ENCODE peak calls at places on chromosomes 5 and 9, in nine cellular contexts. N is epithelial cell of esophagus, B is upper lobe of left lung, X is activated B cell treated with CpG ODN at 0.5 μM for 24 hours, K is fibroblast of mammary gland, S is brain microvascular endothelial cell, Y is cardiac muscle cell, F is omental fat pad, A is cardiac fibroblast. G is an unnamed sample.

GRCh38 chr9:129929467-129930125 is 94.3 kb downstream of the USP20 start:
- DNase-seq in N (peak), B (no peak), X (no peak), K (no peak), S (no peak), Y (no peak), F (no peak), A (no peak), G (no peak)

GRCh38 chr5:93894471-93895354 is 153.3 kb upstream of the POU5F2 start:
- DNase-seq in N (peak), B (no peak), X (no peak), K (peak), S (peak), Y (no peak), F (no peak), A (peak), G (no peak)

GRCh38 chr5:140965905-140966292 is 377 bp upstream of the PCDHAC2 start:
- DNase-seq in N (no peak), B (no peak), X (no peak), K (no peak), S (no peak), Y (no peak), F (no peak), A (no peak), G (no peak)

GRCh38 chr9:21590058-21590996 is 108.2 kb upstream of the IFNE start:
- DNase-seq in N (peak), B (no peak), X (no peak), K (peak), S (no peak), Y (no peak), F (no peak), A (no peak), G (no peak)

GRCh38 chr9:15349892-15350761 is 43.1 kb upstream of the TTC39B start:
- DNase-seq in N (peak), B (no peak), X (no peak), K (peak), S (peak), Y (no peak), F (no peak), A (peak), G (no peak)

GRCh38 chr5:159309689-159310433 is 20.4 kb downstream of the IL12B start:
- DNase-seq in N (no peak), B (no peak), X (no peak), K (no peak), S (no peak), Y (no peak), F (no peak), A (no peak), G (no peak)

GRCh38 chr5:71731015-71731414 is 11.9 kb downstream of the CARTPT start:
- DNase-seq in N (no peak), B (no peak), X (no peak), K (no peak), S (no peak), Y (no peak), F (no peak), A (no peak), G (no peak)

GRCh38 chr5:115100556-115100955 is 69.2 kb downstream of the TRIM36 start:
- DNase-seq in N (peak), B (no peak), X (no peak), K (peak), S (peak), Y (no peak), F (no peak), A (peak), G (no peak)

GRCh38 chr5:54867310-54867944 is 118.0 kb downstream of the ESM1 start:
- DNase-seq in N (peak), B (no peak), X (no peak), K (peak), S (no peak), Y (peak), F (no peak), A (peak), G (no peak)

GRCh38 chr5:97266576-97266975 is 83.5 kb upstream of the RIOK2 start:
- DNase-seq in N (no peak), B (no peak), X (no peak), K (peak), S (no peak), Y (no peak), F (no peak), A (peak), G (no peak)

GRCh38 chr9:94818196-94818541 is 91.7 kb downstream of the AOPEP start:
- DNase-seq in N (peak), B (no peak), X (no peak), K (no peak), S (no peak), Y (no peak), F (no peak), A (no peak), G (no peak)

GRCh38 chr5:10306114-10306513 is 1.6 kb downstream of the CMBL start:
- DNase-seq in N (no peak), B (no peak), X (no peak), K (no peak), S (no peak), Y (no peak), F (no peak), A (no peak), G (no peak)

GRCh38 chr5:114361724-114362196 is at the start of gene KCNN2:
- DNase-seq in N (peak), B (peak), X (no peak), K (peak), S (peak), Y (peak), F (no peak), A (peak), G (peak)

GRCh38 chr9:131837316-131837715 is 97.4 kb upstream of the RAPGEF1 start:
- DNase-seq in N (peak), B (no peak), X (no peak), K (no peak), S (no peak), Y (peak), F (no peak), A (peak), G (no peak)

GRCh38 chr9:7656648-7657047 is 142.9 kb downstream of the DMAC1 start:
- DNase-seq in N (peak), B (no peak), X (no peak), K (peak), S (no peak), Y (no peak), F (no peak), A (peak), G (no peak)

GRCh38 chr5:147522435-147522834 is 12.6 kb upstream of the DPYSL3 start:
- DNase-seq in N (peak), B (no peak), X (no peak), K (peak), S (no peak), Y (no peak), F (no peak), A (no peak), G (no peak)

GRCh38 chr5:77892061-77893010 is 116.2 kb upstream of the TBCA start:
- DNase-seq in N (no peak), B (no peak), X (no peak), K (no peak), S (no peak), Y (peak), F (no peak), A (no peak), G (no peak)

GRCh38 chr5:135106610-135107009 is 72.6 kb upstream of the PITX1 start:
- DNase-seq in N (peak), B (no peak), X (no peak), K (no peak), S (no peak), Y (no peak), F (no peak), A (no peak), G (no peak)

GRCh38 chr5:179355976-179356968 is 11.0 kb upstream of the ADAMTS2 start:
- DNase-seq in N (no peak), B (no peak), X (no peak), K (peak), S (no peak), Y (no peak), F (no peak), A (peak), G (no peak)

GRCh38 chr5:14032944-14033343 is 88.5 kb upstream of the DNAH5 start:
- DNase-seq in N (peak), B (no peak), X (no peak), K (peak), S (peak), Y (no peak), F (no peak), A (peak), G (no peak)

GRCh38 chr9:77018058-77019009 is 1.1 kb upstream of the FOXB2 start:
- DNase-seq in N (no peak), B (peak), X (no peak), K (no peak), S (no peak), Y (peak), F (no peak), A (no peak), G (no peak)

GRCh38 chr9:86801246-86801645 is 146.1 kb downstream of the GAS1 start:
- DNase-seq in N (no peak), B (no peak), X (no peak), K (peak), S (no peak), Y (no peak), F (no peak), A (peak), G (no peak)

GRCh38 chr5:103473725-103474124 is 88.9 kb downstream of the NUDT12 start:
- DNase-seq in N (no peak), B (no peak), X (no peak), K (peak), S (no peak), Y (no peak), F (no peak), A (peak), G (no peak)

GRCh38 chr9:108534741-108535140 is 321.0 kb downstream of the ACTL7B start:
- DNase-seq in N (peak), B (no peak), X (no peak), K (peak), S (peak), Y (no peak), F (no peak), A (peak), G (no peak)

GRCh38 chr9:129023036-129023907 is 4.9 kb downstream of the SH3GLB2 start:
- DNase-seq in N (no peak), B (no peak), X (no peak), K (peak), S (peak), Y (no peak), F (no peak), A (peak), G (no peak)

GRCh38 chr9:109974918-109975276 is 194.9 kb downstream of the PALM2AKAP2 start:
- DNase-seq in N (no peak), B (no peak), X (no peak), K (no peak), S (no peak), Y (no peak), F (no peak), A (no peak), G (no peak)

GRCh38 chr5:68418680-68419079 is 203.1 kb downstream of the PIK3R1 start:
- DNase-seq in N (no peak), B (no peak), X (no peak), K (no peak), S (no peak), Y (no peak), F (no peak), A (no peak), G (no peak)

GRCh38 chr5:147223951-147224791 is 10.7 kb upstream of the STK32A start:
- DNase-seq in N (peak), B (no peak), X (no peak), K (peak), S (peak), Y (peak), F (no peak), A (peak), G (no peak)

GRCh38 chr5:180670586-180671359 is 21.4 kb upstream of the FLT4 start:
- DNase-seq in N (peak), B (no peak), X (no peak), K (peak), S (peak), Y (peak), F (no peak), A (peak), G (no peak)

GRCh38 chr5:171899792-171900191 is 106.6 kb downstream of the FBXW11 start:
- DNase-seq in N (no peak), B (no peak), X (no peak), K (no peak), S (no peak), Y (peak), F (no peak), A (no peak), G (no peak)

GRCh38 chr5:125695994-125696679 is 727.1 kb upstream of the GRAMD2B start:
- DNase-seq in N (no peak), B (no peak), X (no peak), K (peak), S (no peak), Y (no peak), F (no peak), A (peak), G (no peak)

GRCh38 chr5:158769702-158770101 is 330.0 kb downstream of the EBF1 start:
- DNase-seq in N (no peak), B (no peak), X (no peak), K (peak), S (no peak), Y (no peak), F (no peak), A (peak), G (no peak)

GRCh38 chr5:101838329-101838964 is 457.6 kb downstream of the SLCO4C1 start:
- DNase-seq in N (no peak), B (no peak), X (no peak), K (no peak), S (no peak), Y (no peak), F (no peak), A (peak), G (no peak)

GRCh38 chr5:119355244-119355635 is 579 bp upstream of the TNFAIP8 start:
- DNase-seq in N (peak), B (no peak), X (no peak), K (no peak), S (no peak), Y (no peak), F (no peak), A (no peak), G (no peak)

DNA sequence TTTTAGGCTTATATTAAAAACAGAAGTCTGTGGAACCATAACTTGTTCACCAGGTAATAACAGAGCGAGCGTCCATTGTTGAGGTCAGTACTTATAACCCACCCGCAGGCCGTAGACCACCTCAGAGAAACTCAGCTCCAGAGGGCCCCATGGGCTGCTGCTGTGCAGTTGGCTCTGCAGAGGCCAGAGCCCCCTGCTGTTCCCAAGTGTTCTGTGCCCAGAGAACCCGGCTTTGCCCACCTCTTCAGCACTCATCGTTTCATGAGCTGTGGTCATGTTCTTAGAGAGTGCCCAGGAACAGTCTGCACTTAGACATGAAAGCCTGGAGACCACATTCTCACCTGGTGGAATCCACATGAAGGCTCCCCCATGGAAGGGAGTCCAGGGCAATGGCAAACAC is 50.4 kb upstream of the SLC2A8 start:
- DNase-seq in N (no peak), B (no peak), X (no peak), K (no peak), S (no peak), Y (peak), F (no peak), A (no peak), G (no peak)
- TF ChIP-seq CTCF in N (no peak), B (no peak), X (no peak), K (peak), S (peak), Y (peak), F (no peak), A (peak), G (no peak)

GRCh38 chr5:138933522-138934290 is 58.6 kb upstream of the LRRTM2 start:
- DNase-seq in N (no peak), B (peak), X (no peak), K (no peak), S (no peak), Y (no peak), F (no peak), A (no peak), G (no peak)

GRCh38 chr5:138930371-138931097 is 55.4 kb upstream of the LRRTM2 start:
- DNase-seq in N (no peak), B (no peak), X (no peak), K (no peak), S (no peak), Y (no peak), F (no peak), A (no peak), G (no peak)

GRCh38 chr5:138929571-138929955 is 54.4 kb upstream of the LRRTM2 start:
- DNase-seq in N (no peak), B (no peak), X (no peak), K (no peak), S (no peak), Y (no peak), F (no peak), A (no peak), G (no peak)

GRCh38 chr5:138934971-138935370 is 59.8 kb upstream of the LRRTM2 start:
- DNase-seq in N (no peak), B (no peak), X (no peak), K (no peak), S (no peak), Y (no peak), F (no peak), A (no peak), G (no peak)

DNA sequence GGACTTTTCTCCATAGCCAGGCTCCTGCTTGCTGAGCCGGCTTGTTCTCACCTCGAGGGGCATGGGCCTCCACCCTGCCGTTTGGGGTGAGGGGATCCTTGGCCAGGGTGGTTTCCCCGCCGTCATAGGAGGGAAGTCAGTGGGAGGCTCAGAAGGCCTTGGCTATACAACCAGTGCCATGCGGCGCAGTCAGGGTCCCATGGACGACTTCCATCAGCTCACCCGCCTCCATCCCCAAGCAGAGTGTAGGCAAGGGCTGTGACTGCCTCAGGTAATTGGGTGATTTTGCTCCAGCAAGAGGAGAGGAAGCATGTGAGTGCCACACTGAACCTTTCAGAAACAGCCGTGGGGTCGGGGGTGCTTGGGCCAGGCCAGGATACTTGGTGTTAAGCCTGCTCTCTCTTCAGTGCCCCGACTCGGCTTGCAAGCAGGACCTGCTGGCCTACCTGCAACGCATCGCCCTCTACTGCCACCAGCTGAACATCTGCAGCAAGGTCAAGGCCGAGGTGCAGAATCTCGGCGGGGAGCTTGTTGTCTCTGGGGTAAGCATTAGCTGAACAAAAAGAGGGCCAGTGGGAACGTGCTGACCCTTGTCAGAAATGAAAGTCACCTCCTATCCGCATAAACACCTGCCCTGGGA is 57.2 kb upstream of the LRRTM2 start:
- DNase-seq in N (peak), B (peak), X (no peak), K (no peak), S (no peak), Y (no peak), F (no peak), A (no peak), G (no peak)
- TF ChIP-seq CTCF in N (peak), B (no peak), X (no peak), K (no peak), S (peak), Y (no peak), F (no peak), A (no peak), G (no peak)

DNA sequence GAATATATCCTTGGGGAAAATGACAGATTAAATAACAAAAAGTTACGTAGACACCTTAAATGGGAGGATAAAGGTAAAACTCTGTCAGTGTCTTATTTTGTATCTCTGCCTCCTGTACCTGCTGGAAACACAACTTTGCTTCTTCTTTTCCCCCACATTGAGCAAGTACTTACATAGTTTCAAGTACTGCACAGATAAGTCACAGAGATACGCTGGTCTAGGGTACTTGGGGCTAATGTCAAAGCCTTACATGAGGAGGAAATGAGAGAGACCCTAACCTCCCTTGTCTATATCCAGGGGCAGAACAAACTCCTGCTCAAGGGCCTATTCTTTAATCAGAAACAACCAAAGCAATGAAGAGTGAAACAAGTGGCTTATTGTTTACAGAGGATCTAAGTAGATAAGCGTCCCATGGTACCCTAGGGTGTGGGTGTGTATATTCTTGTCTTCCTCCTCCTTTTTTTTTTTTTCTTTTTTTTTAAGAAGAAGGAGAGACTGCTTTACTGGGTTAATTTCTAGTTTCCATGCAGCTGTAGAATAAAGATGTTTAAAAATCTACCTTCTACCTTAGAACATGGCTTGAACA is 43.1 kb downstream of the ELL2 start:
- DNase-seq in N (no peak), B (no peak), X (no peak), K (no peak), S (no peak), Y (no peak), F (no peak), A (no peak), G (no peak)
- TF ChIP-seq CTCF in N (no peak), B (no peak), X (no peak), K (no peak), S (no peak), Y (no peak), F (no peak), A (no peak), G (no peak)

DNA sequence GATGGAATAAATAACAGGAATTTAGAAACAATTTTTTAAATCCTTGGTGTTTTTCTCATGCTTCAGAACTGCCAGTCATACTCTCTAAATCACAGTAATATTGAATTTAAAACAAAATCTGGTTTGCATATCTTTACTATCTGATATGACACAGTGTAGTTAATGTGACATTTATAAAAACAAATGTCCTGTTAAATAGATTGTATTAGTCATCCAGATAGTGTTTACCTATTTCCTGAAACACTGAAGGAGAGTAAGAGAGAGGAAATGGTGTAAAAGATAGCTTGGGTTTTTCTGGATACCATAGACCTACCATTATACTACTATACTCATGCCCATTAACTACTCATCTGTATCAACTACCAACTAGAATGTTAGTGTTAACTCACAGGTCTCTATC is 292.3 kb downstream of the MAN2A1 start:
- DNase-seq in N (no peak), B (no peak), X (no peak), K (no peak), S (no peak), Y (no peak), F (no peak), A (no peak), G (no peak)
- TF ChIP-seq CTCF in N (no peak), B (no peak), X (no peak), K (no peak), S (no peak), Y (no peak), F (no peak), A (no peak), G (no peak)

DNA sequence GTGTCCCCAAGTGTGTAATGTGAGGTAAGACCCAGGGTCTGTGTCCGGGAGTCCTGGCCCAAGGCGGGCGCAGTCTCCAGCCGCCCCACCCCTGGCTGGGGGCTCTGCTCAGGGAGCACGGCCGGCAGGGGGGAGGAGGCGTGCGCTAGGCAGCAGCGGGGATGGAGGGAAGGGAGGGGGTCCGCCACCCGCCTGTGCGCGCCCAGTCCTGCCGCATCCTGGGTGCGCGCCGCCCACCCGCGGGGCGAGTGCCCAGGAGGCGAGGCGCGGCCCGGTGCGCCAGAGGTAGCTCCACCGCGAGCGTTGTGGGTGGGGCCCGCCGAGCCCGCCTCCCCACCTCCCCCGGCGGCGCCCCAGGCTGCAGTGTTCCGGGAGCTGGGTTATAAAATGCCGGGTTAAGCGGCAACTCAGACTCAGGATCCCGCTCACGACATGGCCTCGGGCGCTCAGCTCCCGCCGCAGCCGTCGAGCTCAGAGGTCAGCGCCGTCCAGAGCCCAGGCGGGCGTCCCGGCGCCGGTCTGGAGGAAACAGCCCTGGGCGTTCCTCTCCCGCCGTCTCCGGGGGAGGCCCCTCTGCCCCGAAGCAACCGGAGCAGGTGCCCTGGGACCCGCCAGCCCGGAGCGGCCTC is at the start of gene CCNI2:
- DNase-seq in N (peak), B (peak), X (peak), K (no peak), S (no peak), Y (peak), F (no peak), A (no peak), G (no peak)
- TF ChIP-seq CTCF in N (no peak), B (peak), X (no peak), K (no peak), S (no peak), Y (no peak), F (no peak), A (no peak), G (no peak)

GRCh38 chr5:33470544-33470943 is 29.8 kb downstream of the TARS1 start:
- DNase-seq in N (peak), B (no peak), X (no peak), K (peak), S (peak), Y (peak), F (no peak), A (peak), G (no peak)
- TF ChIP-seq CTCF in N (peak), B (no peak), X (no peak), K (peak), S (peak), Y (peak), F (no peak), A (peak), G (no peak)